ENCODE peak calls at places on chromosomes 12 and 14, in six cellular contexts. N is GM12878, B is GM12891, F is K562, D is HepG2, Y is H1. A is an unnamed sample.

GRCh38 chr12:7190268-7191055 is 976 bp downstream of the PEX5 start:
- DNase-seq in N (no peak), Y (peak), F (no peak), D (peak), B (peak), A (no peak)

GRCh38 chr12:49470986-49471385 is 67.8 kb upstream of the KCNH3 start:
- DNase-seq in Y (no peak), B (no peak), N (no peak), D (no peak), F (no peak), A (no peak)

GRCh38 chr12:57765698-57766463 is 997 bp downstream of the CYP27B1 start:
- DNase-seq in N (no peak), B (no peak), D (no peak), Y (no peak), F (no peak), A (no peak)

GRCh38 chr14:33134975-33135374 is 196.3 kb downstream of the NPAS3 start:
- DNase-seq in B (no peak), F (no peak), N (no peak), D (no peak), Y (no peak), A (no peak)

GRCh38 chr14:44149597-44149996 is 357.5 kb downstream of the FSCB start:
- DNase-seq in F (no peak), D (peak), B (no peak), Y (peak), N (no peak), A (no peak)

GRCh38 chr14:50822501-50823042 is 8.4 kb downstream of the NIN start:
- DNase-seq in B (no peak), D (no peak), F (no peak), Y (no peak), N (peak), A (no peak)

GRCh38 chr14:102195446-102195845 is 55.7 kb downstream of the WDR20 start:
- DNase-seq in N (no peak), F (no peak), B (no peak), D (no peak), Y (no peak), A (no peak)

GRCh38 chr14:92905667-92906066 is 17.3 kb upstream of the CHGA start:
- DNase-seq in F (no peak), B (no peak), D (peak), Y (no peak), N (no peak), A (no peak)

GRCh38 chr12:93825926-93826599 is 148.9 kb downstream of the CRADD start:
- DNase-seq in Y (no peak), B (no peak), F (no peak), D (no peak), N (no peak), A (no peak)

GRCh38 chr14:33842299-33842698 is 108.6 kb downstream of the EGLN3 start:
- DNase-seq in N (no peak), Y (no peak), B (no peak), F (no peak), D (no peak), A (no peak)

GRCh38 chr12:106284294-106285105 is 18.0 kb upstream of the TCP11L2 start:
- DNase-seq in Y (no peak), B (no peak), F (no peak), N (no peak), D (peak), A (no peak)

GRCh38 chr12:77488041-77488620 is 342.6 kb upstream of the NAV3 start:
- DNase-seq in B (no peak), F (no peak), D (no peak), N (no peak), Y (no peak), A (no peak)

GRCh38 chr12:110931315-110931728 is 10.9 kb upstream of the MYL2 start:
- DNase-seq in N (no peak), Y (peak), B (no peak), F (no peak), D (no peak), A (no peak)

GRCh38 chr12:102174761-102175160 is 22.9 kb downstream of the PMCH start:
- DNase-seq in F (no peak), D (no peak), B (no peak), Y (no peak), N (no peak), A (no peak)

GRCh38 chr12:2233034-2233433 is 180.2 kb downstream of the CACNA1C start:
- DNase-seq in B (no peak), N (no peak), Y (no peak), D (no peak), F (no peak), A (no peak)

GRCh38 chr12:42482820-42483533 is 106.6 kb downstream of the PRICKLE1 start:
- DNase-seq in Y (peak), F (peak), B (peak), D (peak), N (no peak), A (peak)

GRCh38 chr12:123954647-123955350 is 17.8 kb downstream of the CCDC92 start:
- DNase-seq in Y (no peak), N (no peak), D (no peak), B (no peak), F (no peak), A (no peak)

GRCh38 chr14:38124496-38124895 is 83.2 kb upstream of the SSTR1 start:
- DNase-seq in D (no peak), F (no peak), Y (no peak), B (no peak), N (no peak), A (no peak)

GRCh38 chr12:75660805-75661404 is 149.5 kb upstream of the KRR1 start:
- DNase-seq in Y (no peak), D (no peak), B (no peak), F (no peak), N (no peak), A (no peak)

GRCh38 chr14:104678346-104678745 is 11.1 kb upstream of the INF2 start:
- DNase-seq in Y (peak), B (no peak), D (no peak), F (peak), N (no peak), A (no peak)

GRCh38 chr12:127231366-127231765 is 1035.6 kb upstream of the TMEM132C start:
- DNase-seq in F (no peak), N (no peak), D (no peak), Y (no peak), B (no peak), A (no peak)

GRCh38 chr12:118337194-118337838 is 35.4 kb downstream of the TAOK3 start:
- DNase-seq in Y (no peak), D (no peak), N (no peak), B (no peak), F (no peak), A (no peak)

GRCh38 chr14:96582995-96583394 is 80.8 kb downstream of the PAPOLA start:
- DNase-seq in F (no peak), B (no peak), Y (no peak), N (no peak), D (no peak), A (no peak)

GRCh38 chr12:132777614-132778013 is 16.0 kb upstream of the ANKLE2 start:
- DNase-seq in B (no peak), F (no peak), D (no peak), N (no peak), Y (no peak), A (no peak)

GRCh38 chr14:97166497-97166896 is 369.3 kb downstream of the VRK1 start:
- DNase-seq in F (no peak), N (no peak), B (no peak), Y (no peak), D (no peak), A (no peak)

GRCh38 chr14:66119805-66120204 is 366.4 kb upstream of the CCDC196 start:
- DNase-seq in N (no peak), Y (no peak), F (no peak), D (no peak), B (no peak), A (no peak)

GRCh38 chr14:96590190-96590860 is 88.1 kb downstream of the PAPOLA start:
- DNase-seq in B (no peak), N (no peak), D (no peak), F (no peak), Y (no peak), A (no peak)

GRCh38 chr12:58310368-58310767 is 369.0 kb downstream of the ATP23 start:
- DNase-seq in B (no peak), Y (no peak), D (no peak), N (no peak), F (no peak), A (no peak)

GRCh38 chr12:106297681-106298080 is 4.9 kb upstream of the TCP11L2 start:
- DNase-seq in B (no peak), D (no peak), N (no peak), Y (no peak), F (no peak), A (no peak)

GRCh38 chr14:37122288-37122687 is 50.1 kb downstream of the SLC25A21 start:
- DNase-seq in F (no peak), N (no peak), B (no peak), Y (no peak), D (peak), A (no peak)

GRCh38 chr14:23174266-23174665 is 9.2 kb downstream of the SLC7A8 start:
- DNase-seq in Y (no peak), D (no peak), F (no peak), B (no peak), N (no peak), A (no peak)
- TF ChIP-seq TAF1 in Y (no peak), D (no peak), F (no peak), B (no peak), N (no peak), A (no peak)

GRCh38 chr12:21938879-21939278 is 2.3 kb downstream of the ABCC9 start:
- DNase-seq in B (no peak), D (no peak), F (no peak), Y (no peak), N (no peak), A (no peak)

GRCh38 chr12:21940549-21940948 is 677 bp downstream of the ABCC9 start:
- DNase-seq in B (no peak), D (no peak), Y (no peak), F (no peak), N (no peak), A (no peak)

GRCh38 chr12:21941522-21942376 is 523 bp upstream of the ABCC9 start:
- DNase-seq in B (no peak), F (no peak), D (no peak), Y (peak), N (no peak), A (no peak)

GRCh38 chr12:21940972-21941521 is at the start of gene ABCC9:
- DNase-seq in Y (peak), B (no peak), N (no peak), D (no peak), F (no peak), A (no peak)

GRCh38 chr12:21939435-21939834 is 1.8 kb downstream of the ABCC9 start:
- DNase-seq in D (no peak), B (no peak), N (no peak), Y (no peak), F (no peak), A (no peak)
- TF ChIP-seq POLR2AphosphoS5 in D (no peak), B (no peak), N (no peak), Y (no peak), F (no peak), A (no peak)

DNA sequence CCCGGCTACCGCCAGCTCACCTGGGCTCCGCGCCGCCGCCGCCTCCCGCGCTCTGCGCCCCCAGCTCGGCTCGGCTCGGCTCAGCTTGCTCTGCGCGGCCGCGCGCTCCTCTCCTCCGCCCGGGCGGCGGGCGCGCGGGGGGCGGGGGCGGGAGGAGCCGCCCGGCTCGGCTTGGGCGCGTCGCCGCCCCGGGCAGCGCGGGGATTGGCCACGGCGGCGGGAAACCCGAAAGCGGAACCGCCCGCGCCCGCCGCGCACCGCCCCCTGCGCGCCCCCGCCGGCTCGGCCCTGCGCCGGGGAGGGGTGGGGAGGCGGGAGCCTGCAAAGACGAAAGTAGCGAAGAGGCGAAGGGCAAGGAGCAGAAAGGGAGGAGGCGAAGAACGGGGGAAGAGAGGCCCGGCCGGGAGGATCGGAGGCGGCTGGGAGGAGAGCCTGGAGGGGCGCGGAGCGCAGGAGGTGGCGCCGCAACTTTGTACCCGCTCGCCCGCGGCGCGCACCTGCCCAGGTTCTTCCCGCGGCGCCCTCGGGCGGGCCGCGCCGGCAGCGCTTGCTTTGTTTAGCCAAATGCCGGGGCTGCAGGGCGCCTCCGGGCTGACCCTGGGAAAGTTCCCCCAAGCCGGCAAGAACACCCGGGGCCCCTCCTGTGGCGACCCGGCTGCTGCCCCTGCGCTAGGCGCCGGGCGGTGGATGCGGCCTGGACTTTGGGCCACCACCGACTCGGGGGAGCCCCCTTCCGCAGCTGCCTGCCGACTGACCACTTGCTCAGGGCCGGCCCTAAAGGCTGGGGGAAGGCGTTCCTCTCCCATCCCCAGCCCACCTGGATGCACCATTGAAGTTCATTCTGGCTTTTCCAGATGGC is at the start of gene CAMKK2:
- DNase-seq in B (peak), N (no peak), Y (peak), F (peak), D (peak), A (peak)
- TF ChIP-seq POLR2A in B (no peak), N (peak), Y (no peak), F (peak), D (peak), A (peak)

DNA sequence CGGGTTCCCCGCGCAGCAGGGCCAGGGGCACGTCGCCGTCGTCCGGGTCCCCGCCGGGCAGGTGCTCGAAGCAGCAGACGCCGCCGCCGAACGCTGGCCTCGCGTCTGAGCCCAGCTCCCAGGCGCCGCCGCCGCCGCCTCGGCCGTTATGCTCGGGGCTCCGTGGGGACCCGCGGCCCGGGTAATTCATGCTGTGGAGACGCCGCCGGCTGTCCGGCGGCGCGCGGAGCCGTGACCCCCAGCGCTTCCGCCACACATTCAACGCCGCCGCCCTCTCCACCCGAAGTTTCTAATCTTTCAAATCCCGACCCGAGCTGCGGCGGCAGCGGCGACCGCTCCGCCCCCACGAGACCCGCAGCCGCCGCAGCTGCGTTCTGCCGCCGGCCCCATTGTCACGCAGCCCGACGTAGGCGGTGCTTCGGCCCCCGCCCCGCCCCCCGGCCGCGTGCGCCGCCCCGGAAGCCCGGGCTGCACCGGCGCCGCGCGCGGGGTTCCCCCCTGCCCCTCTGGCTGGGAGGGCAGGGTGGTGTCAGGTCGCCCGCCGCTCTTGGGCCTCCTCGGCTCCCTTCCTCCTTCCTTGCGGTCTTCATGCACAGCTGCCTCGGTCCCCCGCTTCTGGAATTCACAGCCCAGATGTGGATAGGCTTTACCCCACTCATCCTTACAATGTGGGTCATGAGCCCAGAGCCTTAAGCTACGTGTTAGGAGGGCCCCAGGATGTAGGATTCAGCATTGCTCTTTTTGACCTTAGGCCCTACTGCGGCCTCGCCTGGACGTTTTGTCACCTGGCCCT is at the start of gene DDHD1:
- DNase-seq in B (peak), Y (peak), N (peak), F (peak), D (peak), A (peak)
- TF ChIP-seq TAF1 in B (peak), Y (peak), N (no peak), F (peak), D (peak), A (peak)

GRCh38 chr12:22687677-22688076 is 62.7 kb downstream of the ETNK1 start:
- DNase-seq in Y (no peak), D (no peak), N (peak), B (no peak), F (no peak), A (no peak)
- TF ChIP-seq POLR2AphosphoS5 in Y (no peak), D (no peak), N (no peak), B (no peak), F (no peak), A (no peak)